ENCODE peak calls at places on chromosomes 13 and 19, in seven cellular contexts. Z is lung; M is CD8-positive, alpha-beta memory T cell; J is GM23248; T is WERI-Rb-1; Q is PC-9; W is AG04450. I is an unnamed sample. For H3K27me3, the result is how much of the 10 kb centered on the place peaks cover.

GRCh38 chr13:31201341-31202024 is 1.7 kb downstream of the B3GLCT start:
- DNase-seq in Z (no peak), M (no peak), J (peak), T (no peak), Q (no peak), W (no peak), I (no peak)

GRCh38 chr13:97880298-97880675 is 73.2 kb upstream of the IPO5 start:
- DNase-seq in Z (no peak), M (no peak), J (no peak), T (no peak), Q (no peak), W (no peak), I (no peak)

GRCh38 chr19:4829001-4829712 is 2.4 kb downstream of the TICAM1 start:
- DNase-seq in Z (no peak), M (no peak), J (no peak), T (no peak), Q (no peak), W (no peak), I (no peak)

GRCh38 chr19:6590458-6591319 is at the start of gene CD70:
- DNase-seq in Z (no peak), M (peak), J (peak), T (peak), Q (no peak), W (no peak), I (peak)

GRCh38 chr13:99733346-99733745 is 232.1 kb downstream of the TM9SF2 start:
- DNase-seq in Z (no peak), M (no peak), J (no peak), T (no peak), Q (no peak), W (no peak), I (no peak)

GRCh38 chr13:41052441-41052840 is 8.9 kb upstream of the WBP4 start:
- DNase-seq in Z (no peak), M (no peak), J (peak), T (no peak), Q (no peak), W (no peak), I (no peak)

GRCh38 chr13:42307461-42307860 is 35.5 kb downstream of the AKAP11 start:
- DNase-seq in Z (no peak), M (no peak), J (no peak), T (no peak), Q (no peak), W (no peak), I (no peak)

GRCh38 chr13:104773775-104774174 is 1707.6 kb upstream of the SLC10A2 start:
- DNase-seq in Z (no peak), M (no peak), J (peak), T (no peak), Q (peak), W (peak), I (peak)

GRCh38 chr13:34867590-34867989 is 74.5 kb upstream of the NBEA start:
- DNase-seq in Z (no peak), M (no peak), J (peak), T (no peak), Q (no peak), W (no peak), I (no peak)

GRCh38 chr13:75264611-75265010 is 217.4 kb downstream of the TBC1D4 start:
- DNase-seq in Z (no peak), M (no peak), J (no peak), T (no peak), Q (no peak), W (no peak), I (no peak)

GRCh38 chr19:2575734-2576481 is 100.0 kb downstream of the GADD45B start:
- DNase-seq in Z (no peak), M (no peak), J (peak), T (no peak), Q (no peak), W (peak), I (no peak)

GRCh38 chr19:47539747-47540311 is 25.0 kb upstream of the NAPA start:
- DNase-seq in Z (no peak), M (peak), J (no peak), T (no peak), Q (no peak), W (no peak), I (no peak)

GRCh38 chr19:49421039-49421877 is 2.0 kb downstream of the PTH2 start:
- DNase-seq in Z (peak), M (peak), J (peak), T (no peak), Q (no peak), W (no peak), I (peak)
- H3K27me3 ChIP-seq in Z (under half), M (half or more), J (half or more), T (under half), Q (half or more), W (half or more), I (half or more)

GRCh38 chr19:1457031-1457739 is 7.3 kb downstream of the APC2 start:
- DNase-seq in Z (no peak), M (no peak), J (peak), T (no peak), Q (no peak), W (no peak), I (no peak)
- H3K27me3 ChIP-seq in Z (under half), M (under half), J (under half), T (under half), Q (under half), W (under half), I (under half)

GRCh38 chr19:53957448-53958167 is 5.1 kb upstream of the CACNG8 start:
- DNase-seq in Z (no peak), M (no peak), J (no peak), T (no peak), Q (peak), W (no peak), I (no peak)

GRCh38 chr19:53959176-53959757 is 3.5 kb upstream of the CACNG8 start:
- DNase-seq in Z (no peak), M (no peak), J (no peak), T (no peak), Q (no peak), W (no peak), I (no peak)

GRCh38 chr19:53960187-53960586 is 2.5 kb upstream of the CACNG8 start:
- DNase-seq in Z (no peak), M (no peak), J (no peak), T (no peak), Q (no peak), W (no peak), I (no peak)

GRCh38 chr19:53960886-53961285 is 1.9 kb upstream of the CACNG8 start:
- DNase-seq in Z (no peak), M (no peak), J (no peak), T (no peak), Q (no peak), W (no peak), I (no peak)

DNA sequence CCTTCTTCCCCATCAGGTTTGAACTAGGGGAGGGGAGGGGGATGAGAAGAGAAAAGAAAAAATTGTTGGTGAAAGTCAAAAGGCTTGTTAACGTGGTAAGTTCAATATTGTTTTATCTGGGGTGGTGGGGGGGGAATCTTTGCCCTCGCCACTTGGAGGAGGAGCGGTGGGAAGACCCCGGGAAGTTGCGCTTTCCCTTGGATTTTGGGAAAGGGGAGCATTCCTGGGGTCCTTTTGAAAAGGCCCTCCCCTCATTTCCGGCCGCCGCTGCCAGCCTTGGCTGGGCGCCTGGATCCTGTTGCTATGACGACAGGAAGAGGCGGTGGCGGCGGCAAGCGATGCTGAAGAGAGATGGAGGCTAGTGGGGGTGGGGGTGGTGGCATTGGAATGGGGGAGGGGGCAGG is 4.6 kb upstream of the CACNG8 start:
- DNase-seq in Z (no peak), M (no peak), J (no peak), T (no peak), Q (no peak), W (no peak), I (no peak)
- H3K27me3 ChIP-seq in Z (under half), M (under half), J (half or more), T (half or more), Q (under half), W (under half), I (under half)

DNA sequence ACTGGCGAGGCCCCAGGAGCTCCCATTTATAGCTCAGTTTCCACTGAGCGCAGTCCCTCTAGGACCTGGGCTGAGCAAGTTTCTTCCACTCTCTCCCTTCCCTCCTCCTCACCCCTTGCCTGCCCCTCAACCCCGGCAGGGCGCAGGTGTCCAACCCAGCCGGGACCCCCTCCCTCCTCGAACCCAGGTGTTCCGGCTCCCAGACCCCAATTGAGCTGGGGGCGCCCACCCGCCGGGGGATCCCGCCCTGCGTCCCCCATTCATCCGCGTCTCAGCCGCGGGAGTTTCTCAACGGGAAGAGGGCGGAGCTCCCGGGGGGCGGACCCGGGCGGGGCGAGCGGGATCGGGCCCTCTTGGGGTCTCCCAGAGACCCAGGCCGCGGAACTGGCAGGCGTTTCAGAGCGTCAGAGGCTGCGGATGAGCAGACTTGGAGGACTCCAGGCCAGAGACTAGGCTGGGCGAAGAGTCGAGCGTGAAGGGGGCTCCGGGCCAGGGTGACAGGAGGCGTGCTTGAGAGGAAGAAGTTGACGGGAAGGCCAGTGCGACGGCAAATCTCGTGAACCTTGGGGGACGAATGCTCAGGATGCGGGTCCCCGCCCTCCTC is at the start of gene KIRREL2:
- DNase-seq in Z (no peak), M (no peak), J (no peak), T (peak), Q (no peak), W (no peak), I (peak)
- H3K27me3 ChIP-seq in Z (under half), M (under half), J (half or more), T (under half), Q (half or more), W (half or more), I (under half)

GRCh38 chr13:33751151-33751550 is 66.8 kb upstream of the RFC3 start:
- DNase-seq in Z (no peak), M (no peak), J (peak), T (no peak), Q (peak), W (no peak), I (no peak)
- H3K27me3 ChIP-seq in Z (under half), M (under half), J (under half), T (under half), Q (under half), W (under half), I (under half)

GRCh38 chr13:33017410-33017929 is 1.2 kb downstream of the KL start:
- DNase-seq in Z (no peak), M (peak), J (peak), T (peak), Q (no peak), W (no peak), I (no peak)
- H3K27me3 ChIP-seq in Z (under half), M (under half), J (half or more), T (under half), Q (under half), W (half or more), I (under half)

I was measured in neuronal stem cell.